ENCODE peak calls at places on chromosomes 2 and 18, in eight cellular contexts. Q is fibroblast of lung; R is epithelial cell of esophagus; J is CD4-positive, alpha-beta T cell; K is NCI-H1436; U is caudate nucleus; X is posterior vena cava; S is NCI-H146. V is an unnamed sample.

GRCh38 chr2:73035899-73036778 is 35.4 kb downstream of the SFXN5 start:
- DNase-seq in K (no peak), Q (no peak), S (no peak), J (no peak), U (peak; percentile 62), R (no peak), X (no peak), V (no peak)

GRCh38 chr18:51890762-51891161 is 449.2 kb upstream of the DCC start:
- DNase-seq in R (peak; percentile 64), S (peak; percentile 97), J (no peak), Q (no peak), U (no peak), K (peak; percentile 76), X (no peak), V (no peak)

GRCh38 chr2:217756375-217757107 is 246.3 kb downstream of the TNS1 start:
- DNase-seq in X (peak; percentile 91), Q (peak; percentile 54), S (peak; percentile 9), J (peak; percentile 66), K (peak; percentile 46), U (peak; percentile 79), R (peak; percentile 38), V (peak; percentile 44)

GRCh38 chr2:33425156-33425555 is 51.3 kb upstream of the RASGRP3 start:
- DNase-seq in R (no peak), U (no peak), Q (no peak), J (no peak), S (no peak), X (no peak), K (no peak), V (no peak)

GRCh38 chr2:115739574-115739973 is 1297.1 kb downstream of the DPP10 start:
- DNase-seq in K (no peak), Q (no peak), R (no peak), J (no peak), X (no peak), U (no peak), S (no peak), V (no peak)

GRCh38 chr18:3508576-3509559 is 58.9 kb downstream of the TGIF1 start:
- DNase-seq in J (no peak), K (peak; percentile 61), U (peak; percentile 5), X (no peak), R (peak; percentile 59), S (no peak), Q (peak; percentile 11), V (no peak)

GRCh38 chr18:63090334-63090733 is 229.2 kb downstream of the BCL2 start:
- DNase-seq in Q (no peak), U (no peak), X (no peak), J (no peak), S (no peak), K (no peak), R (no peak), V (no peak)

GRCh38 chr2:33051586-33052385 is 105.0 kb downstream of the LTBP1 start:
- DNase-seq in Q (peak; percentile 61), K (no peak), U (no peak), X (no peak), J (no peak), S (no peak), R (peak; percentile 47), V (no peak)

GRCh38 chr18:69402219-69402989 is 1.7 kb downstream of the DOK6 start:
- DNase-seq in X (no peak), R (no peak), S (no peak), Q (peak; percentile 3), K (no peak), U (peak; percentile 59), J (no peak), V (no peak)

GRCh38 chr2:10469955-10470568 is 21.9 kb upstream of the ODC1 start:
- DNase-seq in X (peak; percentile 66), U (no peak), S (no peak), K (no peak), R (no peak), Q (no peak), J (no peak), V (no peak)